ENCODE peak calls at places on chromosomes 7 and 10, in seven cellular contexts. V is brain microvascular endothelial cell, A is NB4, J is fibroblast of pulmonary artery, O is fibroblast of lung, T is MCF 10A, Z is colonic mucosa. R is an unnamed sample.

GRCh38 chr7:144100607-144101006 is 8.8 kb upstream of the OR2A2 start:
- DNase-seq in J (no peak), T (no peak), V (no peak), A (no peak), O (no peak), Z (no peak), R (no peak)

GRCh38 chr10:60731134-60731883 is 47.0 kb upstream of the CDK1 start:
- DNase-seq in O (peak), Z (peak), A (no peak), J (no peak), V (no peak), T (peak), R (no peak)

GRCh38 chr7:104106106-104106505 is 101.7 kb downstream of the ORC5 start:
- DNase-seq in Z (no peak), O (peak), V (peak), T (peak), A (peak), J (peak), R (peak)

GRCh38 chr10:113108180-113108835 is 158.3 kb downstream of the TCF7L2 start:
- DNase-seq in O (no peak), A (peak), Z (peak), T (peak), V (no peak), J (no peak), R (no peak)

GRCh38 chr10:4262449-4262848 is 477.4 kb upstream of the KLF6 start:
- DNase-seq in O (no peak), T (no peak), A (no peak), J (no peak), V (no peak), Z (no peak), R (no peak)

GRCh38 chr7:121547341-121548092 is 151.4 kb upstream of the FAM3C start:
- DNase-seq in O (peak), A (peak), T (peak), J (peak), Z (no peak), V (peak), R (peak)

GRCh38 chr7:108348913-108349312 is 107.3 kb downstream of the NRCAM start:
- DNase-seq in A (peak), O (peak), T (peak), J (peak), V (peak), Z (no peak), R (peak)

GRCh38 chr10:118013078-118013568 is 33.6 kb downstream of the RAB11FIP2 start:
- DNase-seq in T (no peak), Z (no peak), A (no peak), O (no peak), V (no peak), J (no peak), R (no peak)

GRCh38 chr7:158782638-158783490 is 46.4 kb downstream of the ESYT2 start:
- DNase-seq in T (peak), Z (no peak), J (peak), V (peak), O (peak), A (no peak), R (peak)

GRCh38 chr7:1558841-1559625 is 3.0 kb upstream of the TMEM184A start:
- DNase-seq in Z (no peak), T (no peak), A (no peak), O (no peak), V (no peak), J (no peak), R (no peak)

GRCh38 chr10:69994262-69994661 is 58.4 kb upstream of the MACROH2A2 start:
- DNase-seq in J (peak), T (peak), V (peak), A (peak), O (peak), Z (peak), R (no peak)

GRCh38 chr10:120734476-120735078 is 116.6 kb upstream of the WDR11 start:
- DNase-seq in Z (no peak), O (no peak), A (no peak), T (no peak), J (peak), V (no peak), R (no peak)

GRCh38 chr10:68155615-68156205 is 46.4 kb downstream of the MYPN start:
- DNase-seq in J (no peak), Z (no peak), O (no peak), A (no peak), V (no peak), T (no peak), R (peak)

GRCh38 chr7:124152859-124153692 is 120.2 kb upstream of the TMEM229A start:
- DNase-seq in V (peak), A (peak), O (peak), Z (no peak), J (peak), T (peak), R (peak)

DNA sequence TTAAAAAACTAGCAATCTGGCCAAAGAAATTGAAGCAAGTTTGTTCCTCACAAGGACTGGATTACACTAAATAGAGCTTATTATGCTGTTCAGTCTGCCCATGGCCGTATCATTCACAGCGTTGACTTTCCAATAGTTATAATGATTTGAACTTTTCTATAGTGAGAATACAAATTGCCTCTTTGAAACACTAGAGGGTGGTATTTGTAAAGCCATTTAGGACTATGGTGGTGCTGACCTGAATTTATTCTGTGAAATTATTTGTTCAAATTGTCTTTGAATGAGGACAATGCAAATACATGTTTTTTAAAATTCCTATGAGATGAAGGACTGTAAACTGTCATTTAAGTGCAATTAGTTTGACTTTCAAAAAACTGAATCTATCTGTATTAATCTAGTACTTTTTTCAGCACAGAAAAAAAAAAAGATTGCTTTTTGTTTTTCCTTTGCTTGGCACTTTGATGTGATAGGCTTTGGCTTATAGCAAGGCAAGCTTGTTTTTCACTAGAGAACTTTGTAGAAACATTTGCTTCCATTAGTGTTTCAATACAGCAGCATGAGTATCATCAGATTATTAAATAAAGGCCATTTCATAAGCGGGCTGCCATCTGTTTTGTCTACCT is 122.6 kb upstream of the TMEM229A start:
- DNase-seq in A (peak), J (peak), O (peak), V (no peak), Z (no peak), T (peak), R (no peak)
- TF ChIP-seq CTCF in A (peak), J (peak), O (peak), V (peak), Z (peak), T (peak), R (peak)

DNA sequence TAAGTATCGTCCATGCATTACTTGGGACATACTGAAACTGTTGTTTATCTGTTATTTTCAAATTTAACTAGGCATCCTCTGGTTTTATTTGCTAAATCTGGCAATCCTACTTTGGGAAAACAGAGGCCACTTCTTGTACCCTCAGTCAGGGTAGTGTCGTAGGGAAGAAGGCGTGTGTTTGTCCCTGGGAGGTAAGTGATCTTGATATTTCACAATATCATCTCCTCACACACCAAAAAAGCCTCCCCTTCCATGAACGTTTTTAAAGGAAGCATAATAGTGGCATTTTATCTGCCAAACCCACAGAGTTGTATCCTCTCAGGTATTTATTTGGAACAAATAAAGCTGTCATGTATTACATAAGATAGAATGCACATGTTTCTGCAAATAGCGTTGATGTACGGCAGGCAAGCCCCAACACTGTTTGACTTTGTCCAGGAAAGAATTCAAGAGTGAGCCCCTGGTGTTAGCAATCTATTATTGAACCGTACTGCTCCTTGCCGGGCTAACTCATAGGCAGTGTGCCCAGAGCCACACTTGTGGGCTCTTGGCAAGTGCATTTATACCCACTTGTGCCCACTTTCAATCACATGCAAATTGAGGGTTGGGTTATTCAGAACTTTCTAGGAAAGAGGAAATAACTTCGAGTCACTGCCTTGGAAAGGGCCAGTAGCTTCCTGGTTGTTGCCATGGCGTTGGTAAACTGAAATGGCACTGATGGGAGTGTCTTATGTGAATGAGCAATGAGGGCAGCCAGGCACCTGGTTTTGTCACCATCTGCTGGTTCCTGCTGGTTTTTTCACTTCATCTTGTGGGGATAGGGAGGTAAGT is 266.0 kb downstream of the USP6NL start:
- DNase-seq in A (peak), T (peak), J (peak), O (no peak), V (no peak), Z (peak), R (no peak)
- TF ChIP-seq CTCF in A (peak), T (no peak), J (no peak), O (no peak), V (no peak), Z (no peak), R (no peak)

DNA sequence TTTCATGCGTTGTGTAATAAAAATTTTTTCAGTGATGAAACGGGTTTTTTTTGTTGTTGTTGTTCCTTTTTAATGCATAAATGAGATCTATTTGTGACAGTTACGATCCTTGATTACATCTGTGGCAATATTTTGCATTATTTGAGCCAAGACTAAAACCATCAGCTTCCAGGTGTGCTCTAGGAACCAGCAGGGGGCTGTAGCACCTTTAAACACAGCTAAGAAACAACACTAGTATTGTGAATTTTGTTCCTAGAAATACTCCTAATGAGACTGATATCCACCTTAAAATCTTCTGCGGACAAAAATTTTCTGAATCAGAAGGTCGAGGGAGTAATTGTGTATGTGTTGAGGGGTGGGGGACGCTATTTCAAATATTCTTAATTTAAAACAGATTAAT is 52.6 kb downstream of the FGFBP3 start:
- DNase-seq in V (no peak), O (peak), J (peak), Z (no peak), T (peak), A (peak), R (peak)
- TF ChIP-seq CTCF in V (peak), O (peak), J (peak), Z (no peak), T (peak), A (peak), R (peak)

GRCh38 chr7:6164010-6164409 is 108.4 kb downstream of the CYTH3 start:
- DNase-seq in T (no peak), A (no peak), O (no peak), J (no peak), V (no peak), Z (no peak), R (no peak)

GRCh38 chr7:6163402-6163801 is 109.0 kb downstream of the CYTH3 start:
- DNase-seq in V (no peak), T (no peak), O (no peak), J (no peak), Z (no peak), A (no peak), R (no peak)

GRCh38 chr7:6165521-6166325 is 106.7 kb downstream of the CYTH3 start:
- DNase-seq in V (peak), T (no peak), J (no peak), A (no peak), Z (no peak), O (no peak), R (no peak)

GRCh38 chr7:6165075-6165474 is 107.3 kb downstream of the CYTH3 start:
- DNase-seq in O (no peak), V (no peak), J (no peak), Z (no peak), T (no peak), A (no peak), R (no peak)

GRCh38 chr7:6164491-6164890 is 107.9 kb downstream of the CYTH3 start:
- DNase-seq in J (no peak), A (no peak), V (peak), T (no peak), Z (no peak), O (no peak), R (no peak)
- TF ChIP-seq CTCF in J (peak), A (peak), V (peak), T (no peak), Z (no peak), O (peak), R (no peak)

GRCh38 chr7:135208417-135208793 is 2.9 kb downstream of the WDR91 start:
- DNase-seq in A (no peak), O (peak), J (no peak), T (no peak), V (no peak), Z (no peak), R (no peak)

GRCh38 chr7:135210818-135211178 is 528 bp downstream of the WDR91 start:
- DNase-seq in A (no peak), J (peak), Z (no peak), O (peak), V (peak), T (no peak), R (no peak)

GRCh38 chr7:135209225-135209834 is 2.0 kb downstream of the WDR91 start:
- DNase-seq in T (no peak), Z (no peak), O (no peak), J (no peak), A (no peak), V (no peak), R (no peak)

GRCh38 chr7:135213831-135214230 is 2.5 kb upstream of the WDR91 start:
- DNase-seq in Z (no peak), V (no peak), T (peak), O (no peak), J (no peak), A (no peak), R (no peak)

DNA sequence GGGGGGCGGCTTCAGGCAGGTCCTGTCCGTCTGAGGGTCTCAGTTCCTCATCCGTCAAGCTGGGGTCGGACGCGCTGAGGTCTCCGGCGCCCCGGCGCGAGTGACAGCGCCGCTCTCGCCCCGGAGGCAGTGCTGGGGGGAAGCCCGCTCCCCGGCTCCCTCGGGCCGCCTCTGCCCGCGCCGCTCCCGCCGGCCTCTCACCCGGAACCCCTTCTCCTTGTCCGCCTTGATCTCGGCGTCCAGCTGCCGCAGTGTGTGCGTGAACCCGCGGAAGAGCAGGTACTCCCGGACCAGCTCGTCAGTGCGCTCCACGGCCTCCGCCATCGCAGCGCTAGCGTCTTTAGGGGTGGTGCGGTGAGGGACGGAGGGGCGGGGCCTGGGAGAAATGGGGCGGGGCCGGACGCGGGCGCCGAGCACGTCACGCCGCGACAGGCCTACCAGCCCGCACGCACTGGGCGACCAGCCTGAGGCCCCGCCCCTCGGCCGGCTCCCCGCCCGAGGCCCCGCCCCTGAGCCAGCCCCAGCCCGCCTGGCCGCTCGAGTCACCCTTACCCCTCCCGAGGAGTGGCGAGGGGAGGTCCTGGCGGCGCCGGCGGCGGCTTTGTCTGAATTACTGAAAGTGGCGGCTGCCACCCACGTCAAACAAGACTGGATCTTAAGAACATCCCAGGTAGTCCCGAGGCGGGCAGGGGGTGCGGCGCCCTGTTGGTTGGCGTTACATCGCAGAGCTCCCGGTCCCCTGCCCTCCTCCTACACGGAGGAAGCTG is at the start of gene WDR91:
- DNase-seq in T (peak), O (peak), Z (peak), A (peak), J (peak), V (peak), R (peak)
- TF ChIP-seq CTCF in T (no peak), O (no peak), Z (no peak), A (no peak), J (no peak), V (peak), R (no peak)

DNA sequence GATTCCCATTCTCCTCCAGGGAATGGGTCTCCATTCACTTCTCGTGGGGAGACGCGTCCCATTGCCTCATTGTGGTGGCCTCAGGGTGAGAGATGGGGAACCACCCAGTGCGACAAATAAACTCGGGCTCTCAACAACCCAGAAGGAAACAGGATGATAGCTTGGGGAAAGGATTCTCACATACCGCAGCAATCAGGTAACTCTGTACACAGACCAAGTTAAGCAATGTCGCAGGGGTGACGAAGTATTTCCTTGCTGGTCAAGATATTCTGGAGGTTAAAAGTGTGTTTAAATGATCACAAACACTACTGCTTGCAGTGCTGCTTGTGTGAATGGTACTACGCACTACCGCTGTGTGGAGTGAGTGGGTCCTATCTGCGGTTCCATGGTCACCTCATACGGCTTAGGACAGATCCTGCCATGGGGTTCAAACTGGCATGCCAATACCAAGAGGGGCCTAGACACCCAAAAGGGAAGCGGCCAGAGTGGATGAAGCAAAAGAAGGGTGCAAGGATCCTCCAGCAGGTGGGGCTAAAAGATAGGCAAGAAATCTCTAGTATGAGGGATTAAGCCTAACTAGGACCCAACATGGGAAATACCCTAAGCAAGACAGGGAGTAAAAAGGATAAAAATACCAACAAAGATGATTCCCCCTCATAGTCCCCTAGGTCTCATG is 143.8 kb upstream of the TMEM106B start:
- DNase-seq in O (peak), J (peak), T (peak), Z (peak), V (peak), A (peak), R (no peak)
- TF ChIP-seq CTCF in O (peak), J (peak), T (peak), Z (peak), V (peak), A (peak), R (peak)

GRCh38 chr7:40866601-40867000 is 731.8 kb downstream of the SUGCT start:
- DNase-seq in T (no peak), A (no peak), V (no peak), Z (no peak), O (peak), J (peak), R (no peak)
- TF ChIP-seq CTCF in T (no peak), A (no peak), V (peak), Z (no peak), O (peak), J (peak), R (no peak)

DNA sequence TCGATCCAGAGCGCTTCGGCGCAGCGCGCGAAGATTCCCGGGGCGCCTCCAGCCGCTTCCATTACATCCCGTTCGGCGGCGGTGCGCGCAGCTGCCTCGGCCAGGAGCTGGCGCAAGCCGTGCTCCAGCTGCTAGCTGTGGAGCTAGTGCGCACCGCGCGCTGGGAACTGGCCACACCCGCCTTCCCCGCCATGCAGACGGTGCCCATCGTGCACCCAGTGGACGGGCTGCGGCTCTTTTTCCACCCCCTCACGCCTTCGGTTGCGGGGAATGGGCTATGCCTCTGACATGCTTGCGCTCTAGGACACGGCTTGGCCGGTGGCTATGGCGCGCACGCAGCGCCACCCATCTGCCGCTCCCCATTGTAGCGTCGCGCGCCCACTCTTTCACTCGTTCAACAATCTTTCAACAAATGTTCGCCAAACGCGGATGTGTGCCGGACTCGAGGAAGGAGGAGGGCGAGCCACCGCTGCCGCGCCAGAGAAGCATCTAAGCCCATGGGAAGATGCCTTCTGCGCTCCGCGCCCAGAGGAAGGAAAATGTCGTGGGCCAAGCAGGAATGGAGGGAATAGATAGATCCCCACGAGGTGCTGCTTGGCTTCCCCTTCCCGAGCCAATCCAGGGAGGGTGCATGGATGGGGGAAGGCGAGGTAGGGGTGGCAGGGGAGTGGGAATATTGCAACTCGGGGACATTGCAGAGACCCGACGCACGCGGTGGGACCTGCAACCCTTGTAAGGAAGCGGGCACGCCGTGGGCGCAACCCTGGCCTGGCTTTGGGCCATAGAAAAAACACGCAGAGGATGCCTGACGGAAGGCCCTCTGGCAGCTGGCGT is 5.1 kb upstream of the CYP26A1 start:
- DNase-seq in Z (no peak), A (no peak), J (no peak), V (no peak), T (no peak), O (peak), R (peak)
- TF ChIP-seq CTCF in Z (no peak), A (no peak), J (no peak), V (peak), T (no peak), O (no peak), R (no peak)

R was measured in foreskin fibroblast.